ENCODE peak calls at places on chromosomes 3 and 15, in seven cellular contexts. J is neuronal stem cell, K is spleen, S is IMR-90, M is astrocyte, H is keratinocyte, E is right atrium auricular region. Z is an unnamed sample. For H3K27me3 and H3K4me1, the result is how much of the 10 kb centered on the place peaks cover.

GRCh38 chr3:197432407-197433127 is 123.2 kb downstream of the BDH1 start:
- DNase-seq in J (no peak), K (no peak), S (no peak), M (no peak), H (no peak), E (no peak), Z (no peak)

GRCh38 chr15:44215594-44215993 is 20.5 kb upstream of the FRMD5 start:
- DNase-seq in J (no peak), K (no peak), S (peak), M (peak), H (peak), E (no peak), Z (no peak)

GRCh38 chr3:49841126-49841525 is 15.2 kb downstream of the TRAIP start:
- DNase-seq in J (peak), K (no peak), S (no peak), M (no peak), H (no peak), E (no peak), Z (no peak)

GRCh38 chr15:90774731-90775521 is 57.8 kb downstream of the BLM start:
- DNase-seq in J (no peak), K (no peak), S (peak), M (peak), H (peak), E (no peak), Z (no peak)

GRCh38 chr15:89098281-89098680 is 10.0 kb downstream of the ABHD2 start:
- DNase-seq in J (no peak), K (no peak), S (peak), M (no peak), H (no peak), E (no peak), Z (no peak)

GRCh38 chr3:45095916-45096526 is 50.2 kb downstream of the CDCP1 start:
- DNase-seq in J (no peak), K (no peak), S (no peak), M (no peak), H (no peak), E (no peak), Z (no peak)

GRCh38 chr15:40459391-40460015 is 11.3 kb upstream of the CHST14 start:
- DNase-seq in J (no peak), K (peak), S (no peak), M (no peak), H (no peak), E (no peak), Z (no peak)

GRCh38 chr15:98604983-98605382 is 43.4 kb upstream of the IGF1R start:
- DNase-seq in J (no peak), K (no peak), S (no peak), M (no peak), H (no peak), E (peak), Z (no peak)

GRCh38 chr3:123153821-123154323 is 47.9 kb upstream of the SEC22A start:
- DNase-seq in J (no peak), K (no peak), S (no peak), M (no peak), H (no peak), E (no peak), Z (no peak)

GRCh38 chr3:120982608-120983320 is 74.8 kb downstream of the STXBP5L start:
- DNase-seq in J (no peak), K (no peak), S (no peak), M (no peak), H (no peak), E (no peak), Z (no peak)

GRCh38 chr3:123383101-123384053 is 65.5 kb downstream of the ADCY5 start:
- DNase-seq in J (peak), K (no peak), S (peak), M (peak), H (no peak), E (no peak), Z (no peak)

GRCh38 chr3:179719048-179719734 is 66.4 kb downstream of the USP13 start:
- DNase-seq in J (no peak), K (no peak), S (no peak), M (no peak), H (no peak), E (no peak), Z (no peak)

GRCh38 chr3:59766165-59766872 is 716.5 kb upstream of the CFAP20DC start:
- DNase-seq in J (no peak), K (no peak), S (peak), M (peak), H (no peak), E (no peak), Z (no peak)

GRCh38 chr3:17352620-17353019 is 389.8 kb downstream of the TBC1D5 start:
- DNase-seq in J (no peak), K (no peak), S (no peak), M (no peak), H (no peak), E (no peak), Z (no peak)

GRCh38 chr15:50107591-50108408 is 11.2 kb downstream of the ATP8B4 start:
- DNase-seq in J (no peak), K (peak), S (no peak), M (no peak), H (no peak), E (no peak), Z (no peak)

DNA sequence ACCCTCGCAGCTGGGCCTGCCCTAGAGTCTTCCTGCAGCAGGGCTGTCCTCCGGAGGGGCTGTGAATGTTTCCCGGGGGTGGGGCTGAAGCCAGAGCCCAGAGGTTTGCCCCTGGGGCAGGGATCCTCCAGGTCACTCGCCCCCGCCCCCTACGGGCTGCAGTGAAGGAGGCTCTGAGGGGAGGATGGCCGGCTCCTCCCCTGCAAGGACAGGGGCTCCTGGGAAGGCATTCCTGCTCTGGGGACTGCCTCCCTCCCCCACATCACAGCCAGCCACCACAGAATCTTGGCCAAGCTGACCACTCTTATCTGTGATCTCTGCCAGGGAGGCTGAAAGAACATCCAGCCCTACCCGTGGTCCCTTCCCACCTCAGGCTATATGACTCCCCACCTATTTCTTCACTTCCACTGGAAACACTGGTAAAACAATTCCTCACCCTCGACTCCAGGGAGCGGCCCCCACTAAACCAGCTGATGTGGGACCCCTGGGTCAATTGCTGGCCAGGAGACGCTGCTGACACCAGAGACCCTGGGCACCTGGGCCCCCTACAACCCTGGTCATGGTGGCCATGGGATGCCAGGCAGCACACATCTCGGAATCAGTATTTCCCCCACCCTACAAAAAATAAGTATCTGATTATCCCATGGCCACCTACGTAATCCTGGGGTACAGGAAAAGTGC is 66.0 kb downstream of the HMCES start:
- DNase-seq in J (no peak), K (no peak), S (no peak), M (no peak), H (no peak), E (no peak), Z (no peak)
- H3K27me3 ChIP-seq in J (under half), K (under half), S (under half), M (under half), H (under half), E (under half), Z (under half)

GRCh38 chr3:42188365-42188764 is 77.6 kb downstream of the CCK start:
- DNase-seq in J (no peak), K (no peak), S (no peak), M (no peak), H (no peak), E (no peak), Z (no peak)
- H3K4me3 ChIP-seq in J (no peak), K (no peak), S (no peak), M (no peak), H (no peak), E (no peak), Z (no peak)

DNA sequence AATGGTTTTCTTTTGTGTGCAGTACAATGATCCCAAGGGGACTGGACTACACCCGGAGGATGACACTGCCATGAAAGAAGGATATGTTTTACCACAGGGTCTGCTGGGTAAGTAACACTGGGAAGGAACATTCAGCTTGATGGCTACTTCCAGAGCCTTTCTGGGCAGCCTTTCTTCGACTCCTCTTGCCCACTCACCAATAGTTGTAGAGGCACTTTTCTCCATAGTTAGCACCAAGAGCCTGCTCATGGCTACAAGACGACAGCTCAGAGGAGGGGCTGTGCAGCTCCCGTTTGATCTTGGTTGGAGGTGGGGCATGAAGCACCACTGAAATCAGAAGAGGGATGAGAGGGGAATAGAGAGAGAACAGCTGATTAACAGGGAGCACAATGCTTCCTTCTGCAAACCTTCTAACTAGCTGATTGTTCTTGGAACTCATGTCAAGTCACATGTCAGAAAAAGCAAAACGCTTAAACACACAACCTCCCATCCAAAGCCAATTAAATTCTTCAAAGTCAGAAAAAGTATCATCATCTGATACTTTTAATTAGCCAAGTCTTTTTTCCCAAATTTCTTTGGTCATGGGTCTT is 27.9 kb downstream of the ETV5 start:
- DNase-seq in J (no peak), K (no peak), S (no peak), M (no peak), H (no peak), E (no peak), Z (no peak)
- H3K4me1 ChIP-seq in J (under half), K (under half), S (under half), M (under half), H (under half), E (under half), Z (under half)

GRCh38 chr3:54123538-54124196 is 1.3 kb downstream of the CACNA2D3 start:
- DNase-seq in J (no peak), K (no peak), S (no peak), M (peak), H (no peak), E (no peak), Z (no peak)

GRCh38 chr3:54122802-54123537 is 618 bp downstream of the CACNA2D3 start:
- DNase-seq in J (no peak), K (no peak), S (no peak), M (no peak), H (no peak), E (no peak), Z (no peak)

GRCh38 chr3:54122046-54122801 is at the start of gene CACNA2D3:
- DNase-seq in J (no peak), K (no peak), S (no peak), M (peak), H (no peak), E (no peak), Z (no peak)

GRCh38 chr3:54121404-54122045 is 827 bp upstream of the CACNA2D3 start:
- DNase-seq in J (no peak), K (no peak), S (no peak), M (no peak), H (no peak), E (no peak), Z (no peak)

GRCh38 chr3:54120657-54121403 is 1.5 kb upstream of the CACNA2D3 start:
- DNase-seq in J (no peak), K (no peak), S (no peak), M (peak), H (no peak), E (no peak), Z (no peak)
- H3K27me3 ChIP-seq in J (half or more), K (half or more), S (under half), M (half or more), H (half or more), E (under half), Z (under half)

Z was measured in effector memory CD4-positive, alpha-beta T cell.